ENCODE peak calls at places on chromosomes 3 and 15, in ten cellular contexts. One of them, this sample, is unnamed.

GRCh38 chr15:74320358-74321247 is 46.8 kb downstream of the CYP11A1 start:
- DNase-seq in posterior cingulate gyrus: peak
- DNase-seq in WTC11: peak
- DNase-seq in SK-MEL-5: peak
- DNase-seq in hepatic stellate cell: peak
- DNase-seq in cardiac fibroblast: peak
- DNase-seq in T47D: peak
- DNase-seq in CD8-positive, alpha-beta memory T cell: no peak
- DNase-seq in HTR-8/SVneo: peak
- DNase-seq in amygdala: no peak
- DNase-seq in this sample: no peak

GRCh38 chr3:65588884-65589283 is 449.8 kb downstream of the MAGI1 start:
- DNase-seq in HTR-8/SVneo: no peak
- DNase-seq in hepatic stellate cell: no peak
- DNase-seq in cardiac fibroblast: no peak
- DNase-seq in T47D: no peak
- DNase-seq in CD8-positive, alpha-beta memory T cell: no peak
- DNase-seq in amygdala: no peak
- DNase-seq in posterior cingulate gyrus: no peak
- DNase-seq in WTC11: no peak
- DNase-seq in SK-MEL-5: no peak
- DNase-seq in this sample: no peak

GRCh38 chr3:130260821-130261402 is 84.6 kb upstream of the COL6A5 start:
- DNase-seq in cardiac fibroblast: peak
- DNase-seq in SK-MEL-5: no peak
- DNase-seq in amygdala: no peak
- DNase-seq in HTR-8/SVneo: no peak
- DNase-seq in posterior cingulate gyrus: no peak
- DNase-seq in hepatic stellate cell: no peak
- DNase-seq in CD8-positive, alpha-beta memory T cell: no peak
- DNase-seq in T47D: no peak
- DNase-seq in WTC11: no peak
- DNase-seq in this sample: peak

GRCh38 chr15:67127334-67127664 is 61.9 kb downstream of the SMAD3 start:
- DNase-seq in WTC11: no peak
- DNase-seq in posterior cingulate gyrus: no peak
- DNase-seq in HTR-8/SVneo: no peak
- DNase-seq in SK-MEL-5: no peak
- DNase-seq in T47D: no peak
- DNase-seq in CD8-positive, alpha-beta memory T cell: no peak
- DNase-seq in cardiac fibroblast: no peak
- DNase-seq in amygdala: no peak
- DNase-seq in hepatic stellate cell: no peak
- DNase-seq in this sample: no peak

GRCh38 chr15:63896336-63897115 is 62.8 kb upstream of the HERC1 start:
- DNase-seq in CD8-positive, alpha-beta memory T cell: no peak
- DNase-seq in HTR-8/SVneo: peak
- DNase-seq in posterior cingulate gyrus: no peak
- DNase-seq in WTC11: no peak
- DNase-seq in amygdala: no peak
- DNase-seq in SK-MEL-5: no peak
- DNase-seq in T47D: peak
- DNase-seq in cardiac fibroblast: peak
- DNase-seq in hepatic stellate cell: peak
- DNase-seq in this sample: peak

GRCh38 chr3:125115640-125116039 is 59.8 kb upstream of the HEG1 start:
- DNase-seq in amygdala: no peak
- DNase-seq in posterior cingulate gyrus: no peak
- DNase-seq in HTR-8/SVneo: no peak
- DNase-seq in T47D: no peak
- DNase-seq in WTC11: no peak
- DNase-seq in cardiac fibroblast: peak
- DNase-seq in SK-MEL-5: no peak
- DNase-seq in hepatic stellate cell: no peak
- DNase-seq in CD8-positive, alpha-beta memory T cell: no peak
- DNase-seq in this sample: peak

GRCh38 chr3:150544726-150545125 is 1.6 kb downstream of the SERP1 start:
- DNase-seq in CD8-positive, alpha-beta memory T cell: no peak
- DNase-seq in cardiac fibroblast: peak
- DNase-seq in hepatic stellate cell: no peak
- DNase-seq in posterior cingulate gyrus: no peak
- DNase-seq in WTC11: no peak
- DNase-seq in amygdala: no peak
- DNase-seq in HTR-8/SVneo: no peak
- DNase-seq in SK-MEL-5: no peak
- DNase-seq in T47D: no peak
- DNase-seq in this sample: no peak

GRCh38 chr15:92391640-92392039 is 2.0 kb upstream of the ST8SIA2 start:
- DNase-seq in cardiac fibroblast: peak
- DNase-seq in HTR-8/SVneo: no peak
- DNase-seq in posterior cingulate gyrus: no peak
- DNase-seq in amygdala: no peak
- DNase-seq in T47D: peak
- DNase-seq in CD8-positive, alpha-beta memory T cell: no peak
- DNase-seq in WTC11: peak
- DNase-seq in SK-MEL-5: peak
- DNase-seq in hepatic stellate cell: no peak
- DNase-seq in this sample: peak

GRCh38 chr3:194397757-194398312 is 1.2 kb downstream of the GP5 start:
- DNase-seq in CD8-positive, alpha-beta memory T cell: no peak
- DNase-seq in posterior cingulate gyrus: no peak
- DNase-seq in cardiac fibroblast: no peak
- DNase-seq in amygdala: no peak
- DNase-seq in hepatic stellate cell: no peak
- DNase-seq in WTC11: peak
- DNase-seq in T47D: no peak
- DNase-seq in HTR-8/SVneo: no peak
- DNase-seq in SK-MEL-5: no peak
- DNase-seq in this sample: peak

GRCh38 chr3:33886015-33886414 is 87.6 kb downstream of the PDCD6IP start:
- DNase-seq in WTC11: no peak
- DNase-seq in amygdala: no peak
- DNase-seq in SK-MEL-5: no peak
- DNase-seq in cardiac fibroblast: no peak
- DNase-seq in posterior cingulate gyrus: no peak
- DNase-seq in hepatic stellate cell: no peak
- DNase-seq in T47D: no peak
- DNase-seq in HTR-8/SVneo: peak
- DNase-seq in CD8-positive, alpha-beta memory T cell: no peak
- DNase-seq in this sample: no peak

GRCh38 chr3:177516130-177517011 is 319.1 kb upstream of the TBL1XR1 start:
- DNase-seq in amygdala: no peak
- DNase-seq in HTR-8/SVneo: peak
- DNase-seq in hepatic stellate cell: peak
- DNase-seq in cardiac fibroblast: peak
- DNase-seq in CD8-positive, alpha-beta memory T cell: no peak
- DNase-seq in SK-MEL-5: no peak
- DNase-seq in WTC11: no peak
- DNase-seq in posterior cingulate gyrus: no peak
- DNase-seq in T47D: no peak
- DNase-seq in this sample: no peak

GRCh38 chr15:41870689-41871081 is 23.2 kb downstream of the SPTBN5 start:
- DNase-seq in T47D: no peak
- DNase-seq in SK-MEL-5: no peak
- DNase-seq in HTR-8/SVneo: peak
- DNase-seq in cardiac fibroblast: peak
- DNase-seq in CD8-positive, alpha-beta memory T cell: peak
- DNase-seq in amygdala: no peak
- DNase-seq in hepatic stellate cell: peak
- DNase-seq in WTC11: no peak
- DNase-seq in posterior cingulate gyrus: no peak
- DNase-seq in this sample: no peak

GRCh38 chr15:39784125-39784524 is 1.5 kb upstream of the FSIP1 start:
- DNase-seq in hepatic stellate cell: no peak
- DNase-seq in SK-MEL-5: no peak
- DNase-seq in amygdala: no peak
- DNase-seq in CD8-positive, alpha-beta memory T cell: no peak
- DNase-seq in HTR-8/SVneo: no peak
- DNase-seq in T47D: no peak
- DNase-seq in cardiac fibroblast: no peak
- DNase-seq in posterior cingulate gyrus: no peak
- DNase-seq in WTC11: no peak
- DNase-seq in this sample: no peak

GRCh38 chr3:114899186-114899931 is 247.7 kb downstream of the ZBTB20 start:
- DNase-seq in HTR-8/SVneo: no peak
- DNase-seq in amygdala: no peak
- DNase-seq in posterior cingulate gyrus: no peak
- DNase-seq in T47D: peak
- DNase-seq in cardiac fibroblast: no peak
- DNase-seq in hepatic stellate cell: no peak
- DNase-seq in WTC11: no peak
- DNase-seq in SK-MEL-5: no peak
- DNase-seq in CD8-positive, alpha-beta memory T cell: no peak
- DNase-seq in this sample: no peak

GRCh38 chr15:49686626-49687025 is 65.8 kb downstream of the DTWD1 start:
- DNase-seq in T47D: no peak
- DNase-seq in amygdala: no peak
- DNase-seq in SK-MEL-5: no peak
- DNase-seq in WTC11: no peak
- DNase-seq in HTR-8/SVneo: peak
- DNase-seq in cardiac fibroblast: peak
- DNase-seq in hepatic stellate cell: no peak
- DNase-seq in CD8-positive, alpha-beta memory T cell: no peak
- DNase-seq in posterior cingulate gyrus: no peak
- DNase-seq in this sample: no peak

GRCh38 chr3:42733501-42734262 is 31.1 kb upstream of the HHATL start:
- DNase-seq in CD8-positive, alpha-beta memory T cell: no peak
- DNase-seq in hepatic stellate cell: no peak
- DNase-seq in SK-MEL-5: no peak
- DNase-seq in WTC11: no peak
- DNase-seq in amygdala: peak
- DNase-seq in posterior cingulate gyrus: no peak
- DNase-seq in cardiac fibroblast: no peak
- DNase-seq in T47D: no peak
- DNase-seq in HTR-8/SVneo: no peak
- DNase-seq in this sample: no peak

GRCh38 chr3:71728632-71729342 is 3.6 kb upstream of the EIF4E3 start:
- DNase-seq in posterior cingulate gyrus: no peak
- DNase-seq in hepatic stellate cell: no peak
- DNase-seq in SK-MEL-5: peak
- DNase-seq in amygdala: peak
- DNase-seq in T47D: no peak
- DNase-seq in cardiac fibroblast: no peak
- DNase-seq in HTR-8/SVneo: no peak
- DNase-seq in WTC11: peak
- DNase-seq in CD8-positive, alpha-beta memory T cell: no peak
- DNase-seq in this sample: peak

GRCh38 chr15:91942676-91943417 is 89.3 kb downstream of the SLCO3A1 start:
- DNase-seq in cardiac fibroblast: peak
- DNase-seq in posterior cingulate gyrus: no peak
- DNase-seq in SK-MEL-5: peak
- DNase-seq in T47D: peak
- DNase-seq in hepatic stellate cell: peak
- DNase-seq in CD8-positive, alpha-beta memory T cell: peak
- DNase-seq in amygdala: no peak
- DNase-seq in WTC11: no peak
- DNase-seq in HTR-8/SVneo: peak
- DNase-seq in this sample: no peak

GRCh38 chr3:133494469-133494868 is 79.0 kb upstream of the CDV3 start:
- DNase-seq in cardiac fibroblast: peak
- DNase-seq in WTC11: peak
- DNase-seq in amygdala: no peak
- DNase-seq in T47D: peak
- DNase-seq in HTR-8/SVneo: no peak
- DNase-seq in SK-MEL-5: peak
- DNase-seq in hepatic stellate cell: peak
- DNase-seq in CD8-positive, alpha-beta memory T cell: no peak
- DNase-seq in posterior cingulate gyrus: no peak
- DNase-seq in this sample: peak

GRCh38 chr15:88476635-88477038 is 9.1 kb downstream of the MRPS11 start:
- DNase-seq in hepatic stellate cell: peak
- DNase-seq in HTR-8/SVneo: peak
- DNase-seq in amygdala: peak
- DNase-seq in T47D: peak
- DNase-seq in CD8-positive, alpha-beta memory T cell: no peak
- DNase-seq in posterior cingulate gyrus: no peak
- DNase-seq in SK-MEL-5: peak
- DNase-seq in WTC11: peak
- DNase-seq in cardiac fibroblast: peak
- DNase-seq in this sample: peak

This sample was measured in ELF-1.